ENCODE peak calls at places on chromosome 6, in five cellular contexts. H is HAP-1, Y is left ventricle myocardium inferior, T is right lobe of liver, X is DND-41. K is an unnamed sample.

GRCh38 chr6:162854734-162855191 is 127.0 kb downstream of the PACRG start:
- DNase-seq in H (no peak), Y (no peak), T (no peak), X (no peak), K (no peak)

GRCh38 chr6:35681298-35681697 is 7.4 kb downstream of the FKBP5 start:
- DNase-seq in H (no peak), Y (no peak), T (no peak), X (no peak), K (no peak)

GRCh38 chr6:28205879-28206278 is 19.2 kb upstream of the ZSCAN9 start:
- DNase-seq in H (no peak), Y (no peak), T (no peak), X (no peak), K (no peak)

GRCh38 chr6:54881066-54881733 is 34.6 kb downstream of the FAM83B start:
- DNase-seq in H (no peak), Y (no peak), T (no peak), X (no peak), K (no peak)

GRCh38 chr6:163324928-163325784 is 89.4 kb upstream of the QKI start:
- DNase-seq in H (no peak), Y (peak; percentile 51), T (peak; percentile 52), X (no peak), K (no peak)

GRCh38 chr6:138814179-138814834 is 18.4 kb downstream of the ECT2L start:
- DNase-seq in H (no peak), Y (no peak), T (no peak), X (no peak), K (no peak)

GRCh38 chr6:3379482-3380060 is 77.3 kb downstream of the SLC22A23 start:
- DNase-seq in H (no peak), Y (no peak), T (no peak), X (no peak), K (no peak)

GRCh38 chr6:52016918-52017748 is 70.3 kb downstream of the PKHD1 start:
- DNase-seq in H (peak; percentile 21), Y (no peak), T (no peak), X (no peak), K (no peak)

GRCh38 chr6:148466158-148466557 is 123.5 kb downstream of the SASH1 start:
- DNase-seq in H (no peak), Y (no peak), T (no peak), X (no peak), K (no peak)
- H3K4me1 ChIP-seq in H (peaks cover 5% of the 10 kb centered on the region), Y (peaks cover 63% of the 10 kb centered on the region), T (no peaks in the 10 kb centered on the region), X (no peaks in the 10 kb centered on the region), K (no peaks in the 10 kb centered on the region)

GRCh38 chr6:149723262-149723661 is 5.4 kb upstream of the LATS1 start:
- DNase-seq in H (no peak), Y (no peak), T (no peak), X (no peak), K (no peak)
- H3K36me3 ChIP-seq in H (peaks cover 33% of the 10 kb centered on the region), Y (peaks cover 41% of the 10 kb centered on the region), T (peaks cover 12% of the 10 kb centered on the region), X (peaks cover 54% of the 10 kb centered on the region), K (peaks cover 9% of the 10 kb centered on the region)

GRCh38 chr6:12369355-12369754 is 79.2 kb downstream of the EDN1 start:
- DNase-seq in H (no peak), Y (no peak), T (no peak), X (no peak), K (no peak)
- H3K4me1 ChIP-seq in H (no peaks in the 10 kb centered on the region), Y (peaks cover 22% of the 10 kb centered on the region), T (no peaks in the 10 kb centered on the region), X (no peaks in the 10 kb centered on the region), K (no peaks in the 10 kb centered on the region)

GRCh38 chr6:107894821-107895396 is 63.1 kb downstream of the SEC63 start:
- DNase-seq in H (no peak), Y (no peak), T (no peak), X (no peak), K (no peak)
- H3K36me3 ChIP-seq in H (peaks cover 65% of the 10 kb centered on the region), Y (peaks cover 88% of the 10 kb centered on the region), T (peaks cover 54% of the 10 kb centered on the region), X (peaks cover 87% of the 10 kb centered on the region), K (peaks cover 22% of the 10 kb centered on the region)

GRCh38 chr6:139853302-139853992 is 479.0 kb upstream of the CITED2 start:
- DNase-seq in H (no peak), Y (no peak), T (no peak), X (no peak), K (no peak)

GRCh38 chr6:139852484-139853140 is 478.2 kb upstream of the CITED2 start:
- DNase-seq in H (no peak), Y (no peak), T (no peak), X (no peak), K (no peak)

GRCh38 chr6:139855741-139856206 is 481.3 kb upstream of the CITED2 start:
- DNase-seq in H (no peak), Y (no peak), T (no peak), X (no peak), K (no peak)

GRCh38 chr6:139850512-139850911 is 476.1 kb upstream of the CITED2 start:
- DNase-seq in H (no peak), Y (no peak), T (no peak), X (no peak), K (no peak)

DNA sequence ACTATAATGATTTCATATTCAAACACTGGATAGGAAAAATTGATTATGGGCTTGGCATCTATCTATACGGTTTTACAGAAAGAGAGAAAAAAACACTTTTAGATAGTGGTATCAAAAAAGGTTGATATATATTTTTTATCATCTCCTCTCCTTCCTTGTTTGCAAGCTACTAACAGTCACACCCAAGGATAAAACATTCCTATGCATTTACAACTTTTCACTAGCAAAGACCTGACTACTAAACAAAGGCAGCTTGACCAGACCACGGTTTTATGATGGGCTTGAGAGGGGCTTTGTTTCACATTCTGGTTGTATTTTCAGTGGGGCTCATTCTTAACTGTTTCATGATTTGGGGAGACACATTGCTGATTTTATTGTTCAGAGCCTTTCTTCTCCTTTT is 477.6 kb upstream of the CITED2 start:
- DNase-seq in H (no peak), Y (no peak), T (no peak), X (no peak), K (no peak)
- H3K4me1 ChIP-seq in H (peaks cover 3% of the 10 kb centered on the region), Y (peaks cover 7% of the 10 kb centered on the region), T (peaks cover 2% of the 10 kb centered on the region), X (no peaks in the 10 kb centered on the region), K (no peaks in the 10 kb centered on the region)

DNA sequence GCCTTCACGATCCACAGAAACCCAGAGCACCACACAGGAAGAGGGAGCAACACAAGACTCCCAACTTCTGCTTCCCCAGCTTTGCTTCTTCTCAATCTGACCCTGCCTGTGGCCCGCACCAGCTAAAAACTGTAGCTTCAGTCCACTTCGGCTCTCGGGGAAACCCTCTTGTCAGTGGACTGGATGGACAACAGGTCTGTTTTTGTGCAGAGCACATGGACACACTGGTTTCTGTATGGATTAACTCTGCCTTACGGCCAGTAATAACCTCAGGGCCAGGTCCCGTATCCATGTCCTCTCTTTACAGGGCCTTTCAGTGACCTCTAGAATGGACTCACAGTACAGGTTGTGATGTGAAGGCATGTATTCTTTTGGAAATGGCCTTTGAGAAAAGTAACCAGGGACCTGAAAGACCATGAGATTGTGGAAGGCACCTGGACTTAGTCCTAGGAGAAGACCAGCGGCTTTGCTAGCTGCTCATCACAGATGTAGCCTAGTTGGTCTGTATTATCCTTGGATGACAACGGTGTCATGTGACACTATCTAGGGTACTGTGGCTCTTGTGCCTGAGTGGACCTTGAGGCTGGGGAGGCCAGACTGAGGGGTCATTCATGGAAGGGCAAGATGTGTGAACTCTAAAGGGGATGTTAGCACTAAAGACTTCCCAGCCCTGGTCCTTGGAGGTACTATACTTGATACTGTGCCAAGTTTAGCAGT is 5.8 kb downstream of the POLR1C start:
- DNase-seq in H (no peak), Y (no peak), T (no peak), X (no peak), K (no peak)
- H3K36me3 ChIP-seq in H (peaks cover 90% of the 10 kb centered on the region), Y (peaks cover 87% of the 10 kb centered on the region), T (peaks cover 81% of the 10 kb centered on the region), X (peaks cover 87% of the 10 kb centered on the region), K (peaks cover 62% of the 10 kb centered on the region)

GRCh38 chr6:167682546-167683027 is 144.1 kb upstream of the AFDN start:
- DNase-seq in H (no peak), Y (no peak), T (no peak), X (no peak), K (no peak)

GRCh38 chr6:167684276-167685104 is 142.2 kb upstream of the AFDN start:
- DNase-seq in H (no peak), Y (no peak), T (no peak), X (no peak), K (no peak)

GRCh38 chr6:167685654-167686053 is 141.1 kb upstream of the AFDN start:
- DNase-seq in H (no peak), Y (no peak), T (no peak), X (no peak), K (no peak)

GRCh38 chr6:167682125-167682524 is 144.6 kb upstream of the AFDN start:
- DNase-seq in H (no peak), Y (no peak), T (no peak), X (no peak), K (no peak)

GRCh38 chr6:167683028-167683862 is 143.5 kb upstream of the AFDN start:
- DNase-seq in H (no peak), Y (peak; percentile 65), T (peak; percentile 85), X (no peak), K (no peak)
- H3K4me1 ChIP-seq in H (peaks cover 3% of the 10 kb centered on the region), Y (peaks cover 56% of the 10 kb centered on the region), T (no peaks in the 10 kb centered on the region), X (no peaks in the 10 kb centered on the region), K (no peaks in the 10 kb centered on the region)

GRCh38 chr6:26350858-26351543 is 14.0 kb upstream of the BTN3A2 start:
- DNase-seq in H (no peak), Y (no peak), T (no peak), X (no peak), K (no peak)

GRCh38 chr6:26351544-26351953 is 13.4 kb upstream of the BTN3A2 start:
- DNase-seq in H (no peak), Y (no peak), T (no peak), X (no peak), K (no peak)

GRCh38 chr6:26355366-26355765 is 9.6 kb upstream of the BTN3A2 start:
- DNase-seq in H (no peak), Y (no peak), T (no peak), X (no peak), K (no peak)

GRCh38 chr6:26352315-26352714 is 12.7 kb upstream of the BTN3A2 start:
- DNase-seq in H (no peak), Y (no peak), T (no peak), X (no peak), K (no peak)

GRCh38 chr6:26354162-26354561 is 10.8 kb upstream of the BTN3A2 start:
- DNase-seq in H (no peak), Y (no peak), T (no peak), X (no peak), K (no peak)
- H3K36me3 ChIP-seq in H (no peaks in the 10 kb centered on the region), Y (no peaks in the 10 kb centered on the region), T (no peaks in the 10 kb centered on the region), X (no peaks in the 10 kb centered on the region), K (no peaks in the 10 kb centered on the region)

GRCh38 chr6:45442716-45443115 is 65.0 kb upstream of the SUPT3H start:
- DNase-seq in H (no peak), Y (no peak), T (no peak), X (no peak), K (no peak)

GRCh38 chr6:45438849-45439406 is 61.2 kb upstream of the SUPT3H start:
- DNase-seq in H (no peak), Y (no peak), T (no peak), X (peak; percentile 68), K (no peak)

GRCh38 chr6:45439861-45440388 is 62.2 kb upstream of the SUPT3H start:
- DNase-seq in H (no peak), Y (no peak), T (no peak), X (no peak), K (no peak)

GRCh38 chr6:45439459-45439858 is 61.7 kb upstream of the SUPT3H start:
- DNase-seq in H (no peak), Y (no peak), T (no peak), X (no peak), K (no peak)

GRCh38 chr6:45441811-45442453 is 64.2 kb upstream of the SUPT3H start:
- DNase-seq in H (no peak), Y (no peak), T (no peak), X (no peak), K (no peak)
- H3K4me1 ChIP-seq in H (peaks cover 4% of the 10 kb centered on the region), Y (peaks cover 32% of the 10 kb centered on the region), T (peaks cover 3% of the 10 kb centered on the region), X (peaks cover 95% of the 10 kb centered on the region), K (peaks cover 15% of the 10 kb centered on the region)

K was measured in CD8-positive, alpha-beta T cell.